ENCODE peak calls at places on chromosome 1, in ten cellular contexts. W is right cardiac atrium; Z is CD4-positive, alpha-beta T cell; Y is NCI-H446 treated with DMSO at 0.1 percent for 48 hours; P is choroid plexus epithelial cell; K is NCI-H774; H is CD8-positive, alpha-beta memory T cell; D is stimulated activated CD4-positive, alpha-beta T cell treated with anti-CD3 and anti-CD28 coated beads, TNF-alpha, amount 100 ng/mL, for 24 hours; R is testis; T is Peyer's patch. X is an unnamed sample.

GRCh38 chr1:86191958-86192357 is 35.4 kb upstream of the COL24A1 start:
- DNase-seq in W (no peak), Z (no peak), Y (no peak), P (no peak), K (no peak), H (no peak), D (no peak), R (no peak), T (no peak), X (no peak)

GRCh38 chr1:218620956-218621355 is 275.8 kb downstream of the TGFB2 start:
- DNase-seq in W (no peak), Z (no peak), Y (no peak), P (peak), K (no peak), H (no peak), D (no peak), R (no peak), T (no peak), X (no peak)

GRCh38 chr1:186896211-186896610 is 67.5 kb downstream of the PLA2G4A start:
- DNase-seq in W (no peak), Z (no peak), Y (no peak), P (peak), K (no peak), H (no peak), D (no peak), R (no peak), T (no peak), X (no peak)

GRCh38 chr1:209721406-209721805 is 16.8 kb downstream of the HSD11B1 start:
- DNase-seq in W (no peak), Z (no peak), Y (no peak), P (no peak), K (no peak), H (no peak), D (no peak), R (no peak), T (no peak), X (no peak)

GRCh38 chr1:50873458-50874187 is 86.4 kb downstream of the FAF1 start:
- DNase-seq in W (peak), Z (peak), Y (no peak), P (peak), K (no peak), H (peak), D (peak), R (peak), T (peak), X (peak)

GRCh38 chr1:171877711-171878110 is 36.4 kb downstream of the DNM3 start:
- DNase-seq in W (no peak), Z (no peak), Y (no peak), P (no peak), K (no peak), H (no peak), D (no peak), R (no peak), T (no peak), X (no peak)

GRCh38 chr1:231970684-231971083 is 344.1 kb downstream of the DISC1 start:
- DNase-seq in W (peak), Z (no peak), Y (no peak), P (no peak), K (no peak), H (no peak), D (no peak), R (peak), T (no peak), X (no peak)

GRCh38 chr1:102875756-102876155 is 232.6 kb downstream of the COL11A1 start:
- DNase-seq in W (no peak), Z (no peak), Y (no peak), P (no peak), K (no peak), H (no peak), D (no peak), R (no peak), T (no peak), X (no peak)

GRCh38 chr1:183080406-183080805 is 57.2 kb downstream of the LAMC1 start:
- DNase-seq in W (no peak), Z (no peak), Y (no peak), P (peak), K (no peak), H (no peak), D (no peak), R (no peak), T (no peak), X (no peak)

GRCh38 chr1:32716312-32717126 is 13.9 kb upstream of the SYNC start:
- DNase-seq in W (peak), Z (no peak), Y (no peak), P (peak), K (peak), H (peak), D (peak), R (peak), T (peak), X (peak)